ENCODE peak calls at places on chromosomes 16 and 17, in four cellular contexts. S, Q, N and W are unnamed samples.

GRCh38 chr17:65467156-65467555 is 94.3 kb downstream of the AXIN2 start:
- DNase-seq in S (no peak), Q (no peak), N (no peak), W (no peak)

GRCh38 chr16:80775450-80775849 is 28.9 kb downstream of the CDYL2 start:
- DNase-seq in Q (no peak), N (no peak), S (no peak), W (no peak)

GRCh38 chr17:17134051-17134951 is 71.8 kb downstream of the PLD6 start:
- DNase-seq in S (no peak), Q (no peak), N (no peak), W (no peak)

GRCh38 chr17:28717578-28718316 is at the start of gene RAB34:
- DNase-seq in S (peak), Q (peak), N (no peak), W (peak)

GRCh38 chr17:62692721-62693431 is 65.4 kb downstream of the MRC2 start:
- DNase-seq in Q (no peak), S (no peak), N (peak), W (no peak)

GRCh38 chr16:57701759-57702371 is 7.3 kb downstream of the DRC7 start:
- DNase-seq in N (no peak), Q (no peak), S (no peak), W (no peak)

GRCh38 chr16:19105891-19106624 is 7.7 kb upstream of the ITPRIPL2 start:
- DNase-seq in Q (no peak), N (no peak), S (no peak), W (no peak)

GRCh38 chr17:48453447-48453846 is 23.4 kb upstream of the SKAP1 start:
- DNase-seq in N (no peak), Q (no peak), S (no peak), W (no peak)

GRCh38 chr16:87964049-87964448 is 12.8 kb downstream of the BANP start:
- DNase-seq in Q (no peak), N (no peak), S (no peak), W (no peak)

GRCh38 chr17:79995691-79996090 is 40.0 kb downstream of the TBC1D16 start:
- DNase-seq in Q (no peak), N (no peak), S (no peak), W (no peak)

GRCh38 chr17:38877130-38877851 is 7.4 kb downstream of the LASP1 start:
- DNase-seq in Q (peak), N (no peak), S (no peak), W (peak)

GRCh38 chr17:750431-751037 is 1.5 kb downstream of the GEMIN4 start:
- DNase-seq in N (no peak), Q (no peak), S (no peak), W (no peak)

GRCh38 chr17:50292465-50292864 is 18.2 kb downstream of the TMEM92 start:
- DNase-seq in Q (no peak), S (no peak), N (no peak), W (no peak)

GRCh38 chr16:47043200-47043599 is 69.7 kb upstream of the DNAJA2 start:
- DNase-seq in Q (no peak), S (no peak), N (no peak), W (no peak)

GRCh38 chr16:23624092-23624491 is 17.0 kb downstream of the PALB2 start:
- DNase-seq in N (no peak), Q (no peak), S (no peak), W (no peak)

GRCh38 chr17:40821536-40821935 is 878 bp downstream of the KRT10 start:
- DNase-seq in Q (no peak), S (no peak), N (no peak), W (no peak)

GRCh38 chr16:31513126-31513525 is 4.9 kb upstream of the RUSF1 start:
- DNase-seq in Q (no peak), S (no peak), N (no peak), W (no peak)

GRCh38 chr17:81039854-81040758 is 5.2 kb downstream of the BAIAP2 start:
- DNase-seq in N (peak), S (no peak), Q (no peak), W (no peak)

GRCh38 chr16:48546774-48547173 is 63.2 kb downstream of the N4BP1 start:
- DNase-seq in N (no peak), Q (peak), S (no peak), W (no peak)

GRCh38 chr16:3791701-3792100 is 74.4 kb upstream of the TRAP1 start:
- DNase-seq in Q (no peak), S (no peak), N (no peak), W (no peak)

GRCh38 chr17:38584350-38584925 is 21.3 kb downstream of the SRCIN1 start:
- DNase-seq in Q (peak), S (peak), N (peak), W (peak)

GRCh38 chr17:30600830-30601494 is 123.8 kb downstream of the GOSR1 start:
- DNase-seq in S (no peak), N (peak), Q (peak), W (peak)

GRCh38 chr17:51764387-51764971 is 394.0 kb downstream of the CA10 start:
- DNase-seq in S (peak), Q (peak), N (peak), W (no peak)

GRCh38 chr17:13725286-13725990 is 123.7 kb upstream of the HS3ST3A1 start:
- DNase-seq in N (no peak), Q (no peak), S (no peak), W (no peak)

GRCh38 chr16:80027007-80027965 is 426.7 kb upstream of the MAF start:
- DNase-seq in N (peak), Q (peak), S (peak), W (peak)

GRCh38 chr17:56751145-56751743 is 82.5 kb downstream of the C17orf67 start:
- DNase-seq in Q (no peak), S (no peak), N (no peak), W (no peak)

GRCh38 chr16:6528217-6528616 is 804.4 kb upstream of the RBFOX1 start:
- DNase-seq in S (no peak), Q (no peak), N (no peak), W (no peak)

GRCh38 chr17:6232768-6233130 is 162.6 kb downstream of the WSCD1 start:
- DNase-seq in N (no peak), Q (no peak), S (no peak), W (no peak)

GRCh38 chr17:55601874-55602364 is 90.7 kb upstream of the SMIM36 start:
- DNase-seq in N (peak), S (no peak), Q (no peak), W (no peak)

GRCh38 chr16:29852654-29853053 is 10.4 kb downstream of the CDIPT start:
- DNase-seq in S (no peak), Q (no peak), N (no peak), W (no peak)

GRCh38 chr16:12951392-12951791 is 50.0 kb downstream of the SHISA9 start:
- DNase-seq in S (no peak), N (no peak), Q (no peak), W (no peak)

GRCh38 chr17:61218438-61218837 is 181.2 kb upstream of the TBX2 start:
- DNase-seq in Q (no peak), S (no peak), N (no peak), W (no peak)

GRCh38 chr16:2092866-2093265 is 42.8 kb downstream of the PKD1 start:
- DNase-seq in N (no peak), Q (no peak), S (no peak), W (no peak)

GRCh38 chr17:1244606-1245012 is 25.6 kb upstream of the BHLHA9 start:
- DNase-seq in Q (no peak), S (no peak), N (no peak), W (no peak)

GRCh38 chr16:68506331-68507053 is 32.6 kb upstream of the ZFP90 start:
- DNase-seq in S (no peak), N (no peak), Q (no peak), W (no peak)

GRCh38 chr17:27463235-27463677 is 7.0 kb downstream of the KSR1 start:
- DNase-seq in S (no peak), Q (no peak), N (no peak), W (no peak)

GRCh38 chr16:81121474-81121990 is 25.3 kb upstream of the GCSH start:
- DNase-seq in N (no peak), S (no peak), Q (no peak), W (no peak)

GRCh38 chr17:80720624-80721577 is 176.3 kb downstream of the RPTOR start:
- DNase-seq in S (no peak), N (no peak), Q (peak), W (no peak)

GRCh38 chr16:84407588-84408313 is 39.4 kb downstream of the ATP2C2 start:
- DNase-seq in Q (no peak), S (peak), N (no peak), W (no peak)

GRCh38 chr17:60161598-60162330 is 12.0 kb downstream of the CA4 start:
- DNase-seq in Q (no peak), N (peak), S (no peak), W (no peak)
- H3K4me3 ChIP-seq in Q (no peak), N (no peak), S (no peak), W (no peak)

GRCh38 chr17:75985986-75986385 is 6.9 kb downstream of the TEN1 start:
- DNase-seq in S (no peak), N (no peak), Q (no peak), W (no peak)

GRCh38 chr17:75981019-75981615 is 2.1 kb downstream of the TEN1 start:
- DNase-seq in S (no peak), Q (no peak), N (no peak), W (no peak)

GRCh38 chr17:75979705-75980187 is 706 bp downstream of the TEN1 start:
- DNase-seq in S (no peak), Q (no peak), N (no peak), W (no peak)

GRCh38 chr17:75980188-75981018 is 1.4 kb downstream of the TEN1 start:
- DNase-seq in Q (no peak), N (no peak), S (no peak), W (peak)

GRCh38 chr17:75983501-75984181 is 4.6 kb downstream of the TEN1 start:
- DNase-seq in S (no peak), Q (no peak), N (peak), W (peak)
- H3K27ac ChIP-seq in S (no peak), Q (no peak), N (peak), W (peak)

GRCh38 chr17:58352843-58353719 is 1.1 kb upstream of the SUPT4H1 start:
- DNase-seq in S (peak), Q (peak), N (peak), W (peak)
- TF ChIP-seq POLR2A in S (no peak), Q (peak), N (no peak), W (no peak)

GRCh38 chr16:85828166-85828565 is 28.7 kb downstream of the COX4I1 start:
- DNase-seq in Q (no peak), N (no peak), S (no peak), W (no peak)

GRCh38 chr16:85826686-85827247 is 27.3 kb downstream of the COX4I1 start:
- DNase-seq in Q (no peak), N (no peak), S (no peak), W (no peak)

GRCh38 chr16:85829751-85830445 is 30.4 kb downstream of the COX4I1 start:
- DNase-seq in Q (peak), N (no peak), S (no peak), W (peak)

GRCh38 chr16:85832578-85833539 is 33.4 kb downstream of the COX4I1 start:
- DNase-seq in N (no peak), S (no peak), Q (no peak), W (peak)

DNA sequence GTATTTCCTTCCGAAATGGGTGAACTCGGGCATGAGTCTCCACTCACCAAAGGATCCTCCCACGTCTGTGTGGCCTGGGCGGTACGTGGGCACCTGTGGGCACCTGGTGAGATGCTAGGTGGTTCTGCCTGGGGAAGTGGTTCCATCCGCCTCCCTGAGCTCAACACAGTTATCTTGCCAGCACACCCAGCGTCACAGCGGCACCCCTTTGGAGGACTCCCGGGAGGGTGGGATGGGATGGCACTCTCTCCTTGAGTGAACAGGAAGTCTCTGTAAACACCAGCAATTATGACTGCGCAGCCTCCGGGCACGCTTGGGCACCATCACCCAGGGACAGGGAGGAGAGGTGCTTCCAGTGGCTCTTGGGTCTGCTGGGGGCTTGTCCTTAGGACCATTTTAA is 29.8 kb downstream of the COX4I1 start:
- DNase-seq in Q (no peak), N (no peak), S (no peak), W (no peak)
- H3K4me3 ChIP-seq in Q (no peak), N (no peak), S (no peak), W (peak)

DNA sequence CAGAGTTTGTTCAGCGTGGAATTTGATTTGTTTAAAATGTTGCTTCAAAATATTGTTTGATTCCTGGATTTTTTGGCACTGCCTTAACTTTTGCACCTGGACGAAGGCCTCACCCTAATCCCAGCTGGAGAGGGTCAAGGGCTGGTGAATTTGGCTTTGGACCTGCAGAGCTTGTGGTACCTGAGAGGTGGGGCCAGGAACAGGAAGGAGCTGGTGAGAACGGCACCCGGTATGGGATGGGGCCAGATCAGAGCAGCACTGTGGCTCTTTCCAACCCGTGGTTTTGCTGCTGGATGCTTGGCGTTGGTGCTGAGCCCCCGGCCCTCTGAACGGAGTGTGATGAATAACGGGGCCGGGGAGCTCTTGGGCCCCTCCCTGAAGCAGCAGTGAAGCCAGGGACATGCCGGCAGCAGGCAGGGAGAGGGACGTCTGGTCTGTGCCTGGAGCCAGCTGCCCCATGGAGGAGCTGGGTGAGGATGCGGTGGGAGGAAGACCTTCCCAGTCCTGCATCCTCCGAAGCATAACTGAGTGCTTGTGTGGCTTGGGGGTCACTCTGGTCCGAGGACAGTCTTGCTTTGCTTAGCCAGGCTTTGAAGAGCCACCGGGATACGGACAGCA is 275.4 kb downstream of the SEC14L1 start:
- DNase-seq in S (no peak), Q (no peak), N (no peak), W (no peak)
- H3K27ac ChIP-seq in S (peak), Q (peak), N (no peak), W (peak)